ENCODE peak calls at places on chromosomes 4 and X, in four cellular contexts. O is H1, P is H9, S is mesendoderm. D is an unnamed sample.

GRCh38 chrX:151505796-151506195 is 57.7 kb upstream of the PASD1 start:
- DNase-seq in O (peak), P (no peak), S (peak), D (no peak)

GRCh38 chr4:4182835-4183568 is 43.7 kb downstream of the OTOP1 start:
- DNase-seq in S (peak), P (peak), O (peak), D (no peak)

GRCh38 chrX:150155396-150156048 is 207.6 kb upstream of the MAMLD1 start:
- DNase-seq in S (no peak), O (no peak), P (no peak), D (peak)

GRCh38 chr4:2647403-2648158 is 108.6 kb downstream of the TNIP2 start:
- DNase-seq in O (no peak), P (no peak), S (no peak), D (no peak)

GRCh38 chrX:50697691-50698090 is 116.3 kb downstream of the SHROOM4 start:
- DNase-seq in P (no peak), O (no peak), S (peak), D (peak)

GRCh38 chr4:83771113-83771705 is 235.3 kb downstream of the GPAT3 start:
- DNase-seq in S (peak), O (peak), P (peak), D (peak)

GRCh38 chr4:7637971-7638370 is 203.2 kb upstream of the PSAPL1 start:
- DNase-seq in S (no peak), P (no peak), O (no peak), D (no peak)

GRCh38 chr4:173448103-173448502 is 49.2 kb upstream of the SCRG1 start:
- DNase-seq in O (no peak), P (no peak), S (no peak), D (peak)

GRCh38 chrX:149638860-149639259 is 7.3 kb upstream of the TMEM185A start:
- DNase-seq in P (no peak), O (no peak), S (peak), D (peak)

GRCh38 chrX:21479695-21480280 is 105.6 kb downstream of the CNKSR2 start:
- DNase-seq in O (no peak), S (peak), P (no peak), D (peak)

GRCh38 chrX:53239474-53239873 is 14.5 kb upstream of the KDM5C start:
- DNase-seq in O (peak), S (peak), P (peak), D (no peak)

GRCh38 chr4:124803641-124804040 is 91.1 kb upstream of the ANKRD50 start:
- DNase-seq in P (no peak), S (peak), O (no peak), D (peak)

GRCh38 chr4:47930971-47931804 is 16.8 kb upstream of the NFXL1 start:
- DNase-seq in S (no peak), P (no peak), O (no peak), D (peak)

GRCh38 chr4:15147709-15148651 is 145.7 kb downstream of the CPEB2 start:
- DNase-seq in S (no peak), O (no peak), P (no peak), D (no peak)

GRCh38 chr4:99859618-99860017 is 34.6 kb downstream of the LAMTOR3 start:
- DNase-seq in S (no peak), P (no peak), O (no peak), D (no peak)

GRCh38 chrX:9566150-9566621 is 101.3 kb downstream of the TBL1X start:
- DNase-seq in O (no peak), P (no peak), S (no peak), D (peak)

GRCh38 chr4:5433196-5433595 is 275.2 kb downstream of the EVC2 start:
- DNase-seq in O (no peak), S (no peak), P (no peak), D (no peak)

GRCh38 chr4:126969781-126970180 is 663.0 kb upstream of the INTU start:
- DNase-seq in S (no peak), P (no peak), O (no peak), D (no peak)

GRCh38 chr4:83010111-83010521 is 507 bp downstream of the LIN54 start:
- DNase-seq in P (no peak), S (peak), O (no peak), D (peak)

GRCh38 chr4:170305627-170306026 is 215.9 kb upstream of the AADAT start:
- DNase-seq in O (no peak), S (no peak), P (no peak), D (no peak)

GRCh38 chr4:108365551-108365950 is 196.8 kb upstream of the LEF1 start:
- DNase-seq in S (no peak), P (no peak), O (no peak), D (no peak)

GRCh38 chrX:148871422-148872152 is 371.2 kb downstream of the AFF2 start:
- DNase-seq in O (no peak), P (no peak), S (no peak), D (peak)

GRCh38 chrX:119693032-119693995 is at the start of gene SEPTIN6:
- DNase-seq in S (peak), O (peak), P (peak), D (peak)

GRCh38 chr4:184955636-184956035 is 62.7 kb upstream of the HELT start:
- DNase-seq in S (no peak), P (peak), O (no peak), D (no peak)

GRCh38 chrX:149682956-149683947 is 28.6 kb upstream of the MAGEA11 start:
- DNase-seq in S (peak), P (no peak), O (no peak), D (no peak)

GRCh38 chr4:184536070-184536880 is 61.9 kb upstream of the IRF2 start:
- DNase-seq in P (no peak), O (no peak), S (peak), D (no peak)

GRCh38 chrX:345020-345925 is 26.7 kb upstream of the GTPBP6 start:
- DNase-seq in S (no peak), P (no peak), O (peak), D (no peak)

GRCh38 chr4:186912606-186913005 is 188.9 kb upstream of the FAT1 start:
- DNase-seq in O (no peak), S (no peak), P (no peak), D (no peak)

GRCh38 chr4:182384496-182385155 is 141.4 kb downstream of the TENM3 start:
- DNase-seq in S (peak), P (no peak), O (no peak), D (peak)

GRCh38 chr4:31230579-31230978 is 510.4 kb downstream of the PCDH7 start:
- DNase-seq in O (no peak), P (no peak), S (no peak), D (no peak)
- H3K56ac ChIP-seq in O (no peak), P (no peak), S (no peak), D (no peak)

GRCh38 chrX:38807873-38808272 is 6.6 kb downstream of the MID1IP1 start:
- DNase-seq in P (no peak), S (peak), O (no peak), D (no peak)
- H3K56ac ChIP-seq in P (no peak), S (no peak), O (no peak), D (no peak)

GRCh38 chr4:39134674-39135073 is 47.7 kb upstream of the WDR19 start:
- DNase-seq in P (no peak), S (no peak), O (no peak), D (peak)
- H3K56ac ChIP-seq in P (no peak), S (no peak), O (no peak), D (peak)

GRCh38 chr4:146317783-146318182 is 103.4 kb downstream of the REELD1 start:
- DNase-seq in S (no peak), P (no peak), O (no peak), D (no peak)

GRCh38 chr4:146318894-146319293 is 104.6 kb downstream of the REELD1 start:
- DNase-seq in S (no peak), O (no peak), P (no peak), D (no peak)

GRCh38 chr4:146310319-146311021 is 96.1 kb downstream of the REELD1 start:
- DNase-seq in S (no peak), O (no peak), P (no peak), D (no peak)

GRCh38 chr4:146311238-146311970 is 97.1 kb downstream of the REELD1 start:
- DNase-seq in S (peak), O (no peak), P (no peak), D (no peak)

DNA sequence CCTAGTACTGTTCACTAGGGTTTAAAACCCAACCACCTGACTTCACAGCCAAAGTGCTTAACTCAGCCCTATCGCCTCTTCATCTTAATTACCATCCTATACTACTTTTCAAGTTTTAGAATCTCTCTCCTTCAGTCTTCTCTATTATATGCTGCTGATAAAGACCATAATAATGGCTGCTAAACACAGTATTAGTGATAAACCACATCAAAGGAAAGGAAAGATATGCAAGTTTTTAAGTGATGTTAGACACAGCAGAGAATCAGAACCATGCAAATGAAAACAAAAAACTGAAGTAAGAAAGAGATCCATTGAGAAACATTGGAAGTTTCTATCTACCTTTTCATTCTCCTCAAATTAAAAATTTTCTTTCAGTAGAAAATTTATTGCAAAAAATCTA is 100.8 kb downstream of the REELD1 start:
- DNase-seq in P (no peak), O (no peak), S (no peak), D (no peak)
- H3K56ac ChIP-seq in P (no peak), O (no peak), S (no peak), D (no peak)

GRCh38 chr4:21134994-21135393 is 434.7 kb downstream of the PACRGL start:
- DNase-seq in O (no peak), S (peak), P (no peak), D (no peak)
- H3K56ac ChIP-seq in O (no peak), S (no peak), P (no peak), D (no peak)

DNA sequence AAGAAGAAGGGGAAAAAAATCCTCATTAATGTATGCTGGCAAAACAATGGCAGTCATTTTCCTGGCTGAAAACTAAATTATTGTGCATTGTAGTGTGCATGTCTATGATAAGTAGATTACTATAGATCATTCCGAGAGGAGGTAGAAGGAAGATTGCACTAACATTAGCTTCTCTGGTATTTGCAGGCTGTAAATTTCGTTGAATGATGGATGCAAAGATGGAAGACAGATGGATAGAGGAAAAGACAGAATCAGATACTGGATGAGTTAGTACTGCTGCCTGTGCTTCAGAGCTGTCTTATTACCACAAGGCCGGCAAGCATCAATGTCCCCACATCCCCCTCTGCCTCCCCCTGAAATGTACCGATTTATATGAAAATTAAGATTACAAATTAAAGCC is 17.8 kb downstream of the NAA11 start:
- DNase-seq in O (no peak), P (no peak), S (no peak), D (no peak)
- H3K56ac ChIP-seq in O (no peak), P (no peak), S (no peak), D (no peak)

DNA sequence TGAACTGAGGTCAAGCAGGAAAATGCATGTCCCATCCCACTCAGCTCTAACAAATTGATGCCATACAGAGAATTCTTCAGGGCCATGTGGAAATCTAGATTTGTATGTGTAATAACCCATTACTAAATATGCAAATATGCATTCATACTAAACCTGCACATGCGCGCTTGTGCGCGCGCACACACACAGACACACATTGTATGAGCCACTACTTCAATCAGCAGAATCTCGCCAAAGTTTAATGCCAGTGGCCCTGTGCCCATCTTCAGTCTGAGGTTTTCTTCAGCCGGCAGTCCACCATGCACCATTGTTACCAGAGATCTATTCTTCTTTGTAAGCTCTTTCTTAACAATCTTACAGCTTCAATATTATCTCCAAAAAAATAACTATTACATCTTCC is 276.4 kb downstream of the PDGFC start:
- DNase-seq in P (no peak), O (no peak), S (no peak), D (no peak)
- H3K56ac ChIP-seq in P (no peak), O (no peak), S (no peak), D (no peak)

D was measured in IMR-90.